ENCODE peak calls at places on chromosome 7, in nine cellular contexts. H, O, U, V, W, L, A, R and P are unnamed samples.

GRCh38 chr7:135199439-135199838 is 11.9 kb downstream of the WDR91 start:
- DNase-seq in R (no peak), A (no peak), W (no peak), U (no peak), H (no peak), L (peak; percentile 14), O (no peak), V (no peak), P (no peak)

GRCh38 chr7:30459591-30460245 is 18.9 kb downstream of the NOD1 start:
- DNase-seq in U (no peak), L (no peak), R (peak; percentile 45), H (peak; percentile 87), V (no peak), O (peak; percentile 81), W (no peak), A (no peak), P (no peak)

GRCh38 chr7:132891554-132891953 is 190.3 kb downstream of the CHCHD3 start:
- DNase-seq in H (no peak), R (no peak), U (no peak), V (no peak), L (no peak), O (no peak), W (no peak), A (no peak), P (no peak)

GRCh38 chr7:22093936-22094335 is 148.2 kb upstream of the CDCA7L start:
- DNase-seq in A (no peak), U (no peak), R (no peak), H (no peak), L (no peak), O (no peak), W (no peak), V (no peak), P (no peak)

GRCh38 chr7:36047254-36047653 is 105.8 kb upstream of the EEPD1 start:
- DNase-seq in V (no peak), R (no peak), A (no peak), O (no peak), H (no peak), U (no peak), W (no peak), L (no peak), P (no peak)

GRCh38 chr7:84277628-84278224 is 83.1 kb upstream of the SEMA3A start:
- DNase-seq in L (no peak), A (no peak), H (no peak), O (no peak), V (no peak), U (no peak), R (no peak), W (no peak), P (no peak)

GRCh38 chr7:84256481-84256880 is 61.9 kb upstream of the SEMA3A start:
- DNase-seq in H (no peak), A (no peak), W (no peak), U (no peak), O (no peak), L (no peak), V (no peak), R (no peak), P (no peak)

GRCh38 chr7:21256310-21256877 is 171.5 kb upstream of the SP4 start:
- DNase-seq in A (no peak), R (peak; percentile 34), V (no peak), H (peak; percentile 58), U (no peak), L (no peak), W (no peak), O (peak; percentile 45), P (peak; percentile 21)

GRCh38 chr7:155277385-155277994 is 20.2 kb upstream of the INSIG1 start:
- DNase-seq in U (no peak), L (no peak), V (no peak), O (no peak), R (no peak), H (no peak), A (no peak), W (no peak), P (no peak)

GRCh38 chr7:116499168-116500070 is at the start of gene CAV2:
- DNase-seq in L (peak; percentile 84), W (peak; percentile 72), V (no peak), R (peak; percentile 66), H (peak; percentile 88), U (peak; percentile 59), O (no peak), A (no peak), P (no peak)

GRCh38 chr7:25856056-25856780 is 295.8 kb upstream of the NFE2L3 start:
- DNase-seq in W (no peak), R (no peak), L (no peak), U (no peak), H (no peak), A (no peak), V (no peak), O (no peak), P (no peak)

GRCh38 chr7:35725280-35725680 is 30.3 kb upstream of the HERPUD2 start:
- DNase-seq in W (no peak), R (peak; percentile 16), O (no peak), U (no peak), V (peak; percentile 36), L (peak; percentile 89), H (no peak), A (no peak), P (peak; percentile 96)

GRCh38 chr7:91784469-91784868 is 96.0 kb downstream of the MTERF1 start:
- DNase-seq in W (no peak), H (peak; percentile 58), R (no peak), U (no peak), V (no peak), A (no peak), L (no peak), O (peak; percentile 26), P (no peak)

GRCh38 chr7:158274404-158274811 is 313.2 kb downstream of the PTPRN2 start:
- DNase-seq in U (no peak), W (no peak), H (no peak), L (peak; percentile 66), O (no peak), R (no peak), A (no peak), V (no peak), P (no peak)

GRCh38 chr7:91233201-91233600 is 31.0 kb upstream of the FZD1 start:
- DNase-seq in H (no peak), R (no peak), A (no peak), W (no peak), U (no peak), L (no peak), V (no peak), O (no peak), P (no peak)

GRCh38 chr7:816751-817671 is 15.3 kb upstream of the SUN1 start:
- DNase-seq in H (peak; percentile 51), O (no peak), A (no peak), U (no peak), R (no peak), V (no peak), W (peak; percentile 39), L (peak; percentile 90), P (no peak)

GRCh38 chr7:151891182-151891581 is 14.3 kb upstream of the PRKAG2 start:
- DNase-seq in U (no peak), A (no peak), V (no peak), O (no peak), R (no peak), W (no peak), H (no peak), L (peak; percentile 43), P (no peak)

GRCh38 chr7:50664461-50664922 is 99.3 kb upstream of the DDC start:
- DNase-seq in R (no peak), O (peak; percentile 42), H (no peak), V (no peak), L (no peak), W (no peak), A (no peak), U (no peak), P (no peak)

DNA sequence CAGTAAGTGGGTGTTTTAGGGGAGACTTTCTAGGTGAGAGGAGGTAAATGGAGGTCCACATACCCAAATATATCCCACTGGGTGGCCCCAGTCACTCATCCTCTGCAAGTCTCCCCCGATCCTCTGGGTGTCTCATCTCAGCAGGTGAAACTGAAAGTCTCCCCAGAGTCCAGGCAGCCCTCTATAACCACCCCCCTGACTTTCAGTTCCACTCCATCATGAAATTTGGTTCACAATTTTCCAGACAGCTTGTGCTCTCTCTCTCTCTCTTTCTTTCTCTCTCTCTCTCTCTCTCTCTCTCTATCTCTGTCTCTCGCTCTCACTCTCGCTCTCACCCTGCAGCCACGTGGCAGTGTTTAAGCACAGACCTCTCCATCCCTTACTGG is 56.7 kb upstream of the ELN start:
- DNase-seq in O (no peak), L (no peak), R (no peak), A (no peak), V (no peak), W (no peak), U (peak; percentile 22), H (no peak), P (peak; percentile 29)
- TF ChIP-seq CTCF in O (no peak), L (no peak), R (no peak), A (no peak), V (no peak), W (no peak), U (no peak), H (no peak), P (peak; percentile 26)

GRCh38 chr7:122550545-122550944 is 148.4 kb downstream of the RNF133 start:
- DNase-seq in O (no peak), W (no peak), R (no peak), U (no peak), H (no peak), L (no peak), V (no peak), A (no peak), P (no peak)
- TF ChIP-seq CTCF in O (no peak), W (no peak), R (peak; percentile 28), U (no peak), H (peak; percentile 37), L (no peak), V (no peak), A (no peak), P (no peak)

GRCh38 chr7:5595545-5596045 is 172.0 kb upstream of the TNRC18 start:
- DNase-seq in H (peak; percentile 39), U (no peak), O (no peak), W (no peak), L (no peak), A (no peak), V (no peak), R (no peak), P (no peak)

GRCh38 chr7:5594616-5595544 is 171.2 kb upstream of the TNRC18 start:
- DNase-seq in L (no peak), H (peak; percentile 62), O (peak; percentile 17), V (no peak), U (peak; percentile 61), A (no peak), W (no peak), R (no peak), P (no peak)

GRCh38 chr7:5589819-5590595 is 166.4 kb upstream of the TNRC18 start:
- DNase-seq in R (no peak), O (no peak), W (no peak), H (no peak), U (no peak), A (no peak), L (no peak), V (no peak), P (no peak)

GRCh38 chr7:5590596-5591546 is 167.2 kb upstream of the TNRC18 start:
- DNase-seq in R (no peak), W (no peak), L (no peak), H (no peak), O (no peak), U (no peak), V (no peak), A (no peak), P (no peak)

GRCh38 chr7:5591547-5591899 is 167.9 kb upstream of the TNRC18 start:
- DNase-seq in R (peak; percentile 48), L (no peak), U (peak; percentile 66), H (peak; percentile 36), W (peak; percentile 27), A (no peak), V (no peak), O (peak; percentile 70), P (no peak)
- TF ChIP-seq CTCF in R (no peak), L (no peak), U (no peak), H (no peak), W (no peak), A (no peak), V (no peak), O (no peak), P (no peak)

GRCh38 chr7:15889501-15889900 is 203.0 kb upstream of the MEOX2 start:
- DNase-seq in L (no peak), O (peak; percentile 5), V (no peak), W (no peak), R (no peak), H (peak; percentile 14), A (no peak), U (no peak), P (no peak)
- TF ChIP-seq CTCF in L (no peak), O (peak; percentile 48), V (no peak), W (no peak), R (no peak), H (peak; percentile 25), A (no peak), U (no peak), P (no peak)